ENCODE peak calls at places on chromosomes 5 and 9, in seven cellular contexts. S, O, B, G, J, X and K are unnamed samples.

GRCh38 chr9:125246261-125246667 is 5.1 kb upstream of the HSPA5 start:
- DNase-seq in X (no peak), J (no peak), O (no peak), B (no peak), S (no peak), G (no peak), K (no peak)

GRCh38 chr5:144169904-144170275 is 569 bp downstream of the YIPF5 start:
- DNase-seq in J (no peak), X (no peak), S (no peak), B (no peak), O (no peak), G (peak), K (no peak)

GRCh38 chr9:91741529-91741928 is 208.5 kb downstream of the ROR2 start:
- DNase-seq in B (no peak), S (no peak), X (peak), G (no peak), O (no peak), J (no peak), K (no peak)

GRCh38 chr5:79837707-79838620 is 148.3 kb downstream of the CMYA5 start:
- DNase-seq in O (no peak), S (no peak), X (no peak), J (no peak), G (no peak), B (peak), K (no peak)

GRCh38 chr5:153719324-153719723 is 228.9 kb downstream of the GRIA1 start:
- DNase-seq in O (no peak), B (no peak), X (no peak), J (no peak), G (no peak), S (no peak), K (no peak)

GRCh38 chr5:160508780-160509361 is 87.2 kb downstream of the PTTG1 start:
- DNase-seq in G (peak), X (peak), O (no peak), S (peak), J (peak), B (peak), K (peak)

GRCh38 chr5:145981612-145982571 is 45.5 kb downstream of the SH3RF2 start:
- DNase-seq in S (no peak), G (no peak), B (no peak), X (no peak), J (no peak), O (peak), K (no peak)

GRCh38 chr5:123964916-123965315 is 452.9 kb downstream of the CSNK1G3 start:
- DNase-seq in O (no peak), G (no peak), S (no peak), J (no peak), X (peak), B (no peak), K (no peak)

GRCh38 chr5:97355775-97356174 is 172.7 kb upstream of the RIOK2 start:
- DNase-seq in X (no peak), O (no peak), B (no peak), G (no peak), J (no peak), S (no peak), K (no peak)

GRCh38 chr9:87324613-87325194 is 173.0 kb upstream of the DAPK1 start:
- DNase-seq in X (no peak), S (no peak), O (no peak), G (peak), B (no peak), J (peak), K (peak)

GRCh38 chr5:172855597-172856292 is 21.7 kb downstream of the ERGIC1 start:
- DNase-seq in B (peak), S (no peak), O (no peak), J (no peak), G (no peak), X (no peak), K (no peak)

GRCh38 chr5:107469485-107469884 is 201.3 kb downstream of the EFNA5 start:
- DNase-seq in O (peak), J (no peak), G (peak), S (no peak), B (no peak), X (peak), K (peak)

GRCh38 chr5:60371065-60371464 is 328.9 kb downstream of the DEPDC1B start:
- DNase-seq in B (no peak), O (no peak), S (no peak), X (no peak), J (no peak), G (no peak), K (no peak)

GRCh38 chr9:79574716-79575242 is 3.0 kb downstream of the TLE4 start:
- DNase-seq in J (no peak), S (no peak), B (no peak), O (no peak), G (no peak), X (no peak), K (no peak)

GRCh38 chr9:94623253-94623652 is 16.1 kb downstream of the FBP1 start:
- DNase-seq in J (peak), X (no peak), S (no peak), B (no peak), O (no peak), G (peak), K (no peak)

GRCh38 chr5:89282832-89283510 is 400.0 kb upstream of the MEF2C start:
- DNase-seq in S (no peak), G (no peak), X (no peak), J (no peak), O (peak), B (no peak), K (peak)

GRCh38 chr5:138544171-138545134 is 1.4 kb upstream of the ETF1 start:
- DNase-seq in B (peak), G (no peak), S (no peak), O (no peak), X (no peak), J (no peak), K (no peak)

GRCh38 chr5:172412724-172413260 is 41.5 kb downstream of the SH3PXD2B start:
- DNase-seq in S (no peak), G (peak), J (no peak), X (peak), O (peak), B (peak), K (no peak)

GRCh38 chr9:128355451-128355850 is 15.1 kb downstream of the SLC27A4 start:
- DNase-seq in S (no peak), X (no peak), O (no peak), B (no peak), G (no peak), J (no peak), K (no peak)

GRCh38 chr9:136792321-136793062 is 1.3 kb downstream of the TMEM141 start:
- DNase-seq in J (no peak), B (peak), G (no peak), X (no peak), S (no peak), O (no peak), K (no peak)
- H3K4me3 ChIP-seq in J (peak), B (no peak), G (peak), X (peak), S (peak), O (no peak), K (peak)

GRCh38 chr9:113935677-113936380 is 59.7 kb downstream of the ZNF618 start:
- DNase-seq in O (no peak), X (no peak), G (no peak), J (no peak), B (no peak), S (no peak), K (no peak)

GRCh38 chr9:113933671-113934070 is 57.6 kb downstream of the ZNF618 start:
- DNase-seq in O (no peak), X (no peak), J (no peak), S (no peak), G (no peak), B (no peak), K (no peak)

GRCh38 chr9:113933188-113933587 is 57.1 kb downstream of the ZNF618 start:
- DNase-seq in X (no peak), J (no peak), G (no peak), S (no peak), B (peak), O (no peak), K (no peak)

GRCh38 chr9:113934826-113935676 is 58.9 kb downstream of the ZNF618 start:
- DNase-seq in B (no peak), X (no peak), S (no peak), J (no peak), G (no peak), O (no peak), K (no peak)

DNA sequence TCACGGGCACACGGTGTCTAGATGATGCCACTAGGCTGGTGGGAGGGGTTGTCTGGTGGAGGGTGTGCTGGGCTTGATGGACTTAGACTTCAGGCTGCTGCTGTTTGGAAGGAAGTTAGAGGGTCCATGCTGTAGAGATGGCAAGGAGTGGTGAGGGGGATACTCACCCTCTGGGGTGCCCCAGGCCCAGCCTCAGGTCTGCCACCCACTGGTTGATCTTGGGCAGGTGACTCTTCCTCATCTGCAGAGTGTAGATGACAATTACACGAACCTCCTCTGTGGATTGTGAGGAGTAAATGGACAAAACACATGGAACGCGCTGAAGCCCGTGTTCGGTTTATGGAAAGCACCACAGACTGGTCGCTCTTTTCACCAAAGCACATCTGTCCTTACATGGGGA is 58.1 kb downstream of the ZNF618 start:
- DNase-seq in G (no peak), B (no peak), J (no peak), X (no peak), O (no peak), S (no peak), K (no peak)
- TF ChIP-seq CTCF in G (peak), B (no peak), J (no peak), X (no peak), O (no peak), S (no peak), K (peak)

GRCh38 chr5:180815241-180816031 is 12.8 kb upstream of the MGAT1 start:
- DNase-seq in B (no peak), J (no peak), O (no peak), S (no peak), X (no peak), G (no peak), K (no peak)
- H3K4me3 ChIP-seq in B (no peak), J (no peak), O (no peak), S (no peak), X (no peak), G (no peak), K (no peak)

GRCh38 chr5:1523480-1523792 is 324 bp downstream of the LPCAT1 start:
- DNase-seq in X (no peak), J (no peak), B (no peak), S (no peak), G (no peak), O (no peak), K (no peak)

GRCh38 chr5:1521054-1521453 is 2.7 kb downstream of the LPCAT1 start:
- DNase-seq in B (peak), O (no peak), J (no peak), G (no peak), S (no peak), X (no peak), K (no peak)

GRCh38 chr5:1523793-1524480 is at the start of gene LPCAT1:
- DNase-seq in X (no peak), G (peak), O (no peak), S (peak), J (peak), B (peak), K (no peak)

GRCh38 chr5:1522601-1523479 is 920 bp downstream of the LPCAT1 start:
- DNase-seq in B (peak), S (no peak), X (no peak), J (peak), O (no peak), G (peak), K (no peak)

GRCh38 chr5:1521671-1522600 is 1.8 kb downstream of the LPCAT1 start:
- DNase-seq in S (no peak), B (peak), G (peak), J (no peak), O (no peak), X (peak), K (no peak)
- TF ChIP-seq CTCF in S (no peak), B (no peak), G (no peak), J (no peak), O (no peak), X (no peak), K (no peak)

DNA sequence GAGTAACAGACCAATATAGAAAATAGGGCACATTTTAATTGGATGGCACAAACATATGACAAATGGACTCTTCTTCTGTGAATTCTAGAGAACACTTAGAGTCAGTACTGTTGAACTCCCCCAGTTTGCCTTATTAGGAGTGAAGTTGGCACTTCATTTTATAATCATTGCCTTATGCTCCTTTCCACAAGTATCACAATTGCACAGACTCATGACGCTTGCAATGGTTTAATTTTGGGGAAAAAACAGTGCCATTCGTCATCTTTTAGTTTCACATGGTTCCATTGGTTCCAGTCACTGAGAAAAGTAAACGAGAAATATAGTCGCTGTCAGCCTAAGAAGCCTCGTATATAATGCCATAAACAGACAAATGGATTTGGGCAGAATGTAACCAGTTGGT is 71.2 kb downstream of the LURAP1L start:
- DNase-seq in O (no peak), S (no peak), J (no peak), G (no peak), X (no peak), B (no peak), K (no peak)
- H3K4me3 ChIP-seq in O (no peak), S (no peak), J (no peak), G (no peak), X (no peak), B (no peak), K (no peak)